ENCODE peak calls at places on chromosomes 2 and 18, in nine cellular contexts. One of them, this sample, is unnamed.

GRCh38 chr2:64363848-64364247 is 90.1 kb upstream of the LGALSL start:
- DNase-seq in Peyer's patch: no peak
- DNase-seq in tibial nerve: no peak
- DNase-seq in esophagus squamous epithelium: no peak
- DNase-seq in HepG2: no peak
- DNase-seq in ovary: no peak
- DNase-seq in heart left ventricle: no peak
- DNase-seq in uterus: no peak
- DNase-seq in spleen: no peak
- DNase-seq in this sample: no peak

GRCh38 chr2:88016086-88016947 is at the start of gene RNU2-63P:
- DNase-seq in spleen: peak; percentile 93
- DNase-seq in Peyer's patch: peak; percentile 89
- DNase-seq in uterus: peak; percentile 61
- DNase-seq in tibial nerve: peak; percentile 42
- DNase-seq in esophagus squamous epithelium: no peak
- DNase-seq in ovary: peak; percentile 76
- DNase-seq in HepG2: peak; percentile 96
- DNase-seq in heart left ventricle: peak; percentile 83
- DNase-seq in this sample: peak; percentile 93

GRCh38 chr2:48755473-48755872 is at the start of gene LHCGR:
- DNase-seq in HepG2: no peak
- DNase-seq in heart left ventricle: peak; percentile 51
- DNase-seq in uterus: no peak
- DNase-seq in Peyer's patch: no peak
- DNase-seq in spleen: peak; percentile 74
- DNase-seq in esophagus squamous epithelium: no peak
- DNase-seq in tibial nerve: no peak
- DNase-seq in ovary: peak; percentile 22
- DNase-seq in this sample: no peak

GRCh38 chr2:72719416-72719815 is 106.4 kb downstream of the EXOC6B start:
- DNase-seq in tibial nerve: no peak
- DNase-seq in Peyer's patch: no peak
- DNase-seq in ovary: no peak
- DNase-seq in HepG2: no peak
- DNase-seq in spleen: no peak
- DNase-seq in uterus: no peak
- DNase-seq in heart left ventricle: no peak
- DNase-seq in esophagus squamous epithelium: no peak
- DNase-seq in this sample: no peak

GRCh38 chr2:7704296-7704865 is 787.2 kb downstream of the RNF144A start:
- DNase-seq in ovary: no peak
- DNase-seq in HepG2: no peak
- DNase-seq in tibial nerve: no peak
- DNase-seq in spleen: no peak
- DNase-seq in esophagus squamous epithelium: no peak
- DNase-seq in Peyer's patch: no peak
- DNase-seq in heart left ventricle: no peak
- DNase-seq in uterus: no peak
- DNase-seq in this sample: no peak

GRCh38 chr2:73561422-73561821 is 80.8 kb downstream of the NAT8 start:
- DNase-seq in esophagus squamous epithelium: no peak
- DNase-seq in spleen: no peak
- DNase-seq in HepG2: no peak
- DNase-seq in Peyer's patch: no peak
- DNase-seq in heart left ventricle: no peak
- DNase-seq in uterus: no peak
- DNase-seq in tibial nerve: no peak
- DNase-seq in ovary: no peak
- DNase-seq in this sample: no peak

GRCh38 chr2:39534095-39534711 is 97.1 kb upstream of the MAP4K3 start:
- DNase-seq in tibial nerve: no peak
- DNase-seq in heart left ventricle: no peak
- DNase-seq in spleen: no peak
- DNase-seq in Peyer's patch: no peak
- DNase-seq in esophagus squamous epithelium: no peak
- DNase-seq in ovary: no peak
- DNase-seq in HepG2: peak; percentile 39
- DNase-seq in uterus: no peak
- DNase-seq in this sample: no peak

GRCh38 chr2:181779288-181779871 is 99.1 kb upstream of the NEUROD1 start:
- DNase-seq in uterus: no peak
- DNase-seq in spleen: no peak
- DNase-seq in tibial nerve: no peak
- DNase-seq in heart left ventricle: no peak
- DNase-seq in Peyer's patch: no peak
- DNase-seq in HepG2: no peak
- DNase-seq in esophagus squamous epithelium: no peak
- DNase-seq in ovary: no peak
- DNase-seq in this sample: no peak

GRCh38 chr2:120238728-120239487 is 13.7 kb upstream of the RALB start:
- DNase-seq in esophagus squamous epithelium: no peak
- DNase-seq in HepG2: peak; percentile 76
- DNase-seq in uterus: peak; percentile 48
- DNase-seq in spleen: peak; percentile 78
- DNase-seq in tibial nerve: no peak
- DNase-seq in Peyer's patch: peak; percentile 90
- DNase-seq in ovary: no peak
- DNase-seq in heart left ventricle: no peak
- DNase-seq in this sample: peak; percentile 6

GRCh38 chr2:128369626-128370467 is 51.2 kb upstream of the HS6ST1 start:
- DNase-seq in heart left ventricle: peak; percentile 18
- DNase-seq in uterus: no peak
- DNase-seq in spleen: peak; percentile 65
- DNase-seq in ovary: peak; percentile 27
- DNase-seq in Peyer's patch: no peak
- DNase-seq in HepG2: no peak
- DNase-seq in tibial nerve: no peak
- DNase-seq in esophagus squamous epithelium: no peak
- DNase-seq in this sample: no peak

GRCh38 chr2:19753818-19754217 is 148.0 kb downstream of the TTC32 start:
- DNase-seq in HepG2: no peak
- DNase-seq in heart left ventricle: no peak
- DNase-seq in spleen: no peak
- DNase-seq in tibial nerve: no peak
- DNase-seq in uterus: no peak
- DNase-seq in esophagus squamous epithelium: no peak
- DNase-seq in ovary: no peak
- DNase-seq in Peyer's patch: no peak
- DNase-seq in this sample: no peak

GRCh38 chr2:66171530-66171929 is 263.4 kb upstream of the MEIS1 start:
- DNase-seq in spleen: no peak
- DNase-seq in uterus: no peak
- DNase-seq in ovary: no peak
- DNase-seq in heart left ventricle: no peak
- DNase-seq in HepG2: no peak
- DNase-seq in esophagus squamous epithelium: no peak
- DNase-seq in tibial nerve: no peak
- DNase-seq in Peyer's patch: no peak
- DNase-seq in this sample: no peak

GRCh38 chr2:205358351-205358815 is 323.9 kb upstream of the NRP2 start:
- DNase-seq in esophagus squamous epithelium: no peak
- DNase-seq in heart left ventricle: no peak
- DNase-seq in uterus: no peak
- DNase-seq in spleen: no peak
- DNase-seq in HepG2: no peak
- DNase-seq in tibial nerve: no peak
- DNase-seq in ovary: no peak
- DNase-seq in Peyer's patch: no peak
- DNase-seq in this sample: peak; percentile 21

GRCh38 chr2:17311771-17312511 is 206.3 kb downstream of the RAD51AP2 start:
- DNase-seq in heart left ventricle: no peak
- DNase-seq in tibial nerve: no peak
- DNase-seq in ovary: no peak
- DNase-seq in HepG2: no peak
- DNase-seq in spleen: no peak
- DNase-seq in uterus: no peak
- DNase-seq in Peyer's patch: no peak
- DNase-seq in esophagus squamous epithelium: no peak
- DNase-seq in this sample: no peak

GRCh38 chr18:22871809-22872525 is 61.2 kb upstream of the RBBP8 start:
- DNase-seq in uterus: peak; percentile 53
- DNase-seq in tibial nerve: no peak
- DNase-seq in spleen: no peak
- DNase-seq in ovary: no peak
- DNase-seq in heart left ventricle: no peak
- DNase-seq in Peyer's patch: no peak
- DNase-seq in HepG2: no peak
- DNase-seq in esophagus squamous epithelium: no peak
- DNase-seq in this sample: no peak

GRCh38 chr18:39462436-39462835 is 1896.8 kb upstream of the CELF4 start:
- DNase-seq in HepG2: no peak
- DNase-seq in spleen: no peak
- DNase-seq in heart left ventricle: no peak
- DNase-seq in Peyer's patch: no peak
- DNase-seq in ovary: no peak
- DNase-seq in uterus: no peak
- DNase-seq in tibial nerve: no peak
- DNase-seq in esophagus squamous epithelium: no peak
- DNase-seq in this sample: no peak

GRCh38 chr2:74864728-74865722 is 31.1 kb downstream of the HK2 start:
- DNase-seq in esophagus squamous epithelium: no peak
- DNase-seq in ovary: peak; percentile 19
- DNase-seq in heart left ventricle: no peak
- DNase-seq in tibial nerve: no peak
- DNase-seq in uterus: no peak
- DNase-seq in HepG2: no peak
- DNase-seq in Peyer's patch: no peak
- DNase-seq in spleen: no peak
- DNase-seq in this sample: no peak

GRCh38 chr18:58453167-58453804 is 175.6 kb downstream of the ALPK2 start:
- DNase-seq in uterus: no peak
- DNase-seq in Peyer's patch: no peak
- DNase-seq in heart left ventricle: no peak
- DNase-seq in ovary: no peak
- DNase-seq in spleen: no peak
- DNase-seq in esophagus squamous epithelium: no peak
- DNase-seq in HepG2: no peak
- DNase-seq in tibial nerve: no peak
- DNase-seq in this sample: no peak

GRCh38 chr18:58455318-58455950 is 173.5 kb downstream of the ALPK2 start:
- DNase-seq in Peyer's patch: no peak
- DNase-seq in spleen: no peak
- DNase-seq in ovary: no peak
- DNase-seq in tibial nerve: no peak
- DNase-seq in uterus: no peak
- DNase-seq in HepG2: no peak
- DNase-seq in esophagus squamous epithelium: no peak
- DNase-seq in heart left ventricle: no peak
- DNase-seq in this sample: no peak

GRCh38 chr18:58452392-58453166 is 176.3 kb downstream of the ALPK2 start:
- DNase-seq in tibial nerve: no peak
- DNase-seq in uterus: no peak
- DNase-seq in esophagus squamous epithelium: no peak
- DNase-seq in spleen: no peak
- DNase-seq in Peyer's patch: no peak
- DNase-seq in heart left ventricle: no peak
- DNase-seq in ovary: no peak
- DNase-seq in HepG2: no peak
- DNase-seq in this sample: no peak

GRCh38 chr18:58453913-58454317 is 175.0 kb downstream of the ALPK2 start:
- DNase-seq in tibial nerve: no peak
- DNase-seq in uterus: no peak
- DNase-seq in ovary: no peak
- DNase-seq in heart left ventricle: no peak
- DNase-seq in Peyer's patch: no peak
- DNase-seq in spleen: no peak
- DNase-seq in esophagus squamous epithelium: no peak
- DNase-seq in HepG2: no peak
- DNase-seq in this sample: no peak

DNA sequence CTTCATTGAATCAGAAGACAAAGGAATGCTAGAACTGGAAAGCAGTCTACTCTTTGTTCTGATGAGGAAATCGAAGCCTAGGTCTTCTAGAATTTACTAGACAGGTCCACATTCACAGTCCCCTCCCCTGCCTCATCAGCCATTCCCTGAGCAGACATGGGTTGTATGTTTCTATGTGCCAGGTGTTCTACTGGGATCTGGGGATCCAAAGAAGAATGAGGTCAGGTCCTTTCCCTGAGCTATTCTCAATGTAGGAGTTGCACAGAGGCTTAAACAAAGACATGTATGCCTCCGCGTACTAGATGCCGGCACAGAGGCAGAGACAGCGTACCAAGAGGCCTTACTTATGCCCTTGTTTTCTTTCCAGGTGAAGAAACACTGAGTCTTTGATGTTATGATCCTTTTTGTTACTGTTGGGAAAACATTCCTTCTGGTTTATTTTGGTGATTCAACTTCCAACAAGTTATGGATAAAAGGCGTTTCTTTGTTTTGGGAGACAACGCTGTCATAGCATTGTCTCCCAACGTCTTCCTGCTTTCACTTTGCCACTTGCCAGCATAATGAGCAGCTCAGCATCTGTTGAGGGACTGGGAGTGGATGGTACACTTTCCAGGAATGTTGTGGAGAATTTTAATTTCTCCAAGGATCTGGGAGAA is 174.4 kb downstream of the ALPK2 start:
- DNase-seq in Peyer's patch: no peak
- DNase-seq in HepG2: no peak
- DNase-seq in spleen: no peak
- DNase-seq in ovary: no peak
- DNase-seq in heart left ventricle: no peak
- DNase-seq in uterus: no peak
- DNase-seq in tibial nerve: no peak
- DNase-seq in esophagus squamous epithelium: no peak
- DNase-seq in this sample: no peak
- TF ChIP-seq POLR2A in Peyer's patch: no peak
- TF ChIP-seq POLR2A in HepG2: no peak
- TF ChIP-seq POLR2A in spleen: no peak
- TF ChIP-seq POLR2A in ovary: no peak
- TF ChIP-seq POLR2A in heart left ventricle: no peak
- TF ChIP-seq POLR2A in uterus: no peak
- TF ChIP-seq POLR2A in tibial nerve: no peak
- TF ChIP-seq POLR2A in esophagus squamous epithelium: no peak
- TF ChIP-seq POLR2A in this sample: no peak

GRCh38 chr2:207792244-207792785 is 22.6 kb upstream of the FZD5 start:
- DNase-seq in tibial nerve: no peak
- DNase-seq in HepG2: peak; percentile 84
- DNase-seq in spleen: no peak
- DNase-seq in heart left ventricle: no peak
- DNase-seq in uterus: no peak
- DNase-seq in Peyer's patch: no peak
- DNase-seq in ovary: no peak
- DNase-seq in esophagus squamous epithelium: no peak
- DNase-seq in this sample: no peak
- TF ChIP-seq POLR2A in tibial nerve: no peak
- TF ChIP-seq POLR2A in HepG2: peak; percentile 53
- TF ChIP-seq POLR2A in spleen: no peak
- TF ChIP-seq POLR2A in heart left ventricle: no peak
- TF ChIP-seq POLR2A in uterus: no peak
- TF ChIP-seq POLR2A in Peyer's patch: no peak
- TF ChIP-seq POLR2A in ovary: no peak
- TF ChIP-seq POLR2A in esophagus squamous epithelium: no peak
- TF ChIP-seq POLR2A in this sample: no peak

GRCh38 chr18:72692086-72692485 is 147.9 kb upstream of the CBLN2 start:
- DNase-seq in ovary: no peak
- DNase-seq in Peyer's patch: no peak
- DNase-seq in heart left ventricle: no peak
- DNase-seq in tibial nerve: no peak
- DNase-seq in uterus: no peak
- DNase-seq in spleen: no peak
- DNase-seq in esophagus squamous epithelium: no peak
- DNase-seq in HepG2: no peak
- DNase-seq in this sample: no peak
- TF ChIP-seq POLR2A in ovary: no peak
- TF ChIP-seq POLR2A in Peyer's patch: no peak
- TF ChIP-seq POLR2A in heart left ventricle: no peak
- TF ChIP-seq POLR2A in tibial nerve: no peak
- TF ChIP-seq POLR2A in uterus: no peak
- TF ChIP-seq POLR2A in spleen: no peak
- TF ChIP-seq POLR2A in esophagus squamous epithelium: no peak
- TF ChIP-seq POLR2A in HepG2: no peak
- TF ChIP-seq POLR2A in this sample: no peak

GRCh38 chr2:174682578-174683391 is 81.5 kb downstream of the CHRNA1 start:
- DNase-seq in Peyer's patch: peak; percentile 71
- DNase-seq in ovary: peak; percentile 79
- DNase-seq in tibial nerve: peak; percentile 60
- DNase-seq in HepG2: no peak
- DNase-seq in uterus: peak; percentile 67
- DNase-seq in esophagus squamous epithelium: no peak
- DNase-seq in spleen: peak; percentile 92
- DNase-seq in heart left ventricle: peak; percentile 88
- DNase-seq in this sample: peak; percentile 45
- TF ChIP-seq POLR2A in Peyer's patch: no peak
- TF ChIP-seq POLR2A in ovary: no peak
- TF ChIP-seq POLR2A in tibial nerve: no peak
- TF ChIP-seq POLR2A in HepG2: no peak
- TF ChIP-seq POLR2A in uterus: peak; percentile 26
- TF ChIP-seq POLR2A in esophagus squamous epithelium: no peak
- TF ChIP-seq POLR2A in spleen: no peak
- TF ChIP-seq POLR2A in heart left ventricle: no peak
- TF ChIP-seq POLR2A in this sample: no peak